ENCODE peak calls at places on chromosomes 4 and X, in four cellular contexts. I is H7, D is frontal cortex, C is NCI-H446. V is an unnamed sample.
A peak's percentile ranks its signal among the peaks of the same experiment; 100 is the strongest.

GRCh38 chr4:165537028-165537648 is 158.3 kb downstream of the CPE start:
- DNase-seq in I (peak; percentile 9), D (peak; percentile 30), C (peak; percentile 23), V (no peak)

GRCh38 chr4:2943364-2944090 is 19.7 kb downstream of the NOP14 start:
- DNase-seq in I (peak; percentile 40), D (no peak), C (no peak), V (no peak)

GRCh38 chr4:81142744-81143143 is 72.3 kb downstream of the PRKG2 start:
- DNase-seq in I (no peak), D (no peak), C (no peak), V (no peak)

GRCh38 chr4:95544433-95545103 is 4.2 kb downstream of the UNC5C start:
- DNase-seq in I (no peak), D (no peak), C (no peak), V (no peak)

GRCh38 chr4:139593091-139593564 is 37.1 kb upstream of the SETD7 start:
- DNase-seq in I (no peak), D (no peak), C (no peak), V (no peak)

GRCh38 chr4:45971108-45971507 is 152.7 kb downstream of the GABRG1 start:
- DNase-seq in I (no peak), D (no peak), C (peak; percentile 29), V (no peak)

GRCh38 chr4:5747746-5748365 is 36.9 kb downstream of the EVC start:
- DNase-seq in I (no peak), D (no peak), C (peak; percentile 0), V (no peak)

GRCh38 chr4:108512615-108513505 is 107.5 kb upstream of the RPL34 start:
- DNase-seq in I (peak; percentile 56), D (peak; percentile 11), C (no peak), V (peak; percentile 62)

GRCh38 chr4:26343041-26343403 is 22.2 kb downstream of the RBPJ start:
- DNase-seq in I (no peak), D (no peak), C (no peak), V (no peak)

GRCh38 chrX:2614911-2615310 is 76.2 kb upstream of the CD99 start:
- DNase-seq in I (peak; percentile 47), D (peak; percentile 28), C (no peak), V (no peak)

GRCh38 chr4:156581693-156582092 is 389.9 kb downstream of the PDGFC start:
- DNase-seq in I (no peak), D (no peak), C (no peak), V (no peak)

GRCh38 chr4:186037692-186038658 is 31.0 kb upstream of the TLR3 start:
- DNase-seq in I (peak; percentile 58), D (peak; percentile 78), C (no peak), V (no peak)

GRCh38 chr4:38413524-38414341 is 250.3 kb upstream of the KLF3 start:
- DNase-seq in I (no peak), D (no peak), C (no peak), V (no peak)

GRCh38 chr4:41360214-41360910 is 103.6 kb downstream of the UCHL1 start:
- DNase-seq in I (peak; percentile 88), D (peak; percentile 78), C (peak; percentile 67), V (peak; percentile 55)

GRCh38 chr4:41957634-41958033 is 22.4 kb downstream of the TMEM33 start:
- DNase-seq in I (peak; percentile 53), D (no peak), C (no peak), V (no peak)

GRCh38 chrX:38917954-38918353 is 116.7 kb downstream of the MID1IP1 start:
- DNase-seq in I (no peak), D (no peak), C (no peak), V (no peak)

GRCh38 chr4:22434895-22435294 is 81.0 kb downstream of the ADGRA3 start:
- DNase-seq in I (peak; percentile 20), D (no peak), C (no peak), V (peak; percentile 65)

GRCh38 chr4:128606173-128606572 is 203.3 kb upstream of the JADE1 start:
- DNase-seq in I (no peak), D (no peak), C (no peak), V (no peak)

GRCh38 chr4:23083391-23083790 is 390.7 kb downstream of the GBA3 start:
- DNase-seq in I (no peak), D (no peak), C (no peak), V (no peak)

GRCh38 chrX:115630204-115630603 is 69.2 kb downstream of the PLS3 start:
- DNase-seq in I (no peak), D (no peak), C (no peak), V (no peak)

GRCh38 chr4:112677519-112678091 is 40.7 kb downstream of the LARP7 start:
- DNase-seq in I (no peak), D (no peak), C (no peak), V (no peak)

GRCh38 chrX:134460005-134460860 is at the start of gene HPRT1:
- DNase-seq in I (peak; percentile 94), D (peak; percentile 69), C (peak; percentile 29), V (peak; percentile 85)

GRCh38 chrX:119468930-119469635 is 839 bp downstream of the SLC25A5 start:
- DNase-seq in I (peak; percentile 87), D (peak; percentile 72), C (peak; percentile 47), V (peak; percentile 74)

GRCh38 chrX:145844886-145845285 is 27.3 kb downstream of the SLITRK2 start:
- DNase-seq in I (no peak), D (no peak), C (no peak), V (no peak)

GRCh38 chr4:145797278-145797677 is 117.3 kb downstream of the C4orf51 start:
- DNase-seq in I (no peak), D (no peak), C (no peak), V (no peak)

GRCh38 chrX:21963226-21963625 is 22.7 kb downstream of the SMS start:
- DNase-seq in I (no peak), D (no peak), C (no peak), V (no peak)

GRCh38 chr4:44100456-44100855 is 348.2 kb downstream of the KCTD8 start:
- DNase-seq in I (no peak), D (no peak), C (no peak), V (no peak)

GRCh38 chr4:101279377-101279871 is 67.9 kb downstream of the PPP3CA start:
- DNase-seq in I (no peak), D (no peak), C (no peak), V (no peak)

GRCh38 chr4:31422006-31422405 is 701.8 kb downstream of the PCDH7 start:
- DNase-seq in I (no peak), D (no peak), C (no peak), V (no peak)

GRCh38 chrX:39398973-39399268 is 597.7 kb downstream of the MID1IP1 start:
- DNase-seq in I (no peak), D (no peak), C (no peak), V (no peak)

GRCh38 chr4:102454981-102455690 is 46.0 kb upstream of the NFKB1 start:
- DNase-seq in I (no peak), D (no peak), C (no peak), V (no peak)

GRCh38 chr4:160580581-160580980 is 1477.7 kb downstream of the RAPGEF2 start:
- DNase-seq in I (no peak), D (no peak), C (no peak), V (no peak)

GRCh38 chr4:123412700-123413512 is 16.3 kb downstream of the SPRY1 start:
- DNase-seq in I (no peak), D (no peak), C (no peak), V (no peak)